ENCODE peak calls at places on chromosomes 4 and X, in eight cellular contexts. D, O, W, S, H, Y, I and Z are unnamed samples.

GRCh38 chr4:38664704-38665401 is 854 bp downstream of the KLF3 start:
- DNase-seq in D (peak), O (peak), W (no peak), S (peak), H (peak), Y (no peak), I (peak), Z (no peak)

GRCh38 chrX:56932653-56933339 is 62.5 kb downstream of the SPIN3 start:
- DNase-seq in D (no peak), O (no peak), W (no peak), S (no peak), H (no peak), Y (no peak), I (no peak), Z (no peak)

GRCh38 chr4:10655968-10656367 is 28.6 kb downstream of the CLNK start:
- DNase-seq in D (no peak), O (no peak), W (no peak), S (no peak), H (no peak), Y (no peak), I (no peak), Z (no peak)

GRCh38 chr4:159070742-159071141 is 32.1 kb upstream of the RAPGEF2 start:
- DNase-seq in D (no peak), O (no peak), W (no peak), S (no peak), H (no peak), Y (peak), I (no peak), Z (no peak)

GRCh38 chr4:11529625-11530201 is 101.0 kb upstream of the HS3ST1 start:
- DNase-seq in D (no peak), O (no peak), W (no peak), S (no peak), H (no peak), Y (no peak), I (no peak), Z (no peak)

GRCh38 chrX:16712116-16712824 is at the start of gene CTPS2:
- DNase-seq in D (peak), O (peak), W (peak), S (peak), H (peak), Y (no peak), I (peak), Z (peak)

GRCh38 chr4:76208005-76208765 is 5.4 kb downstream of the SCARB2 start:
- DNase-seq in D (no peak), O (no peak), W (no peak), S (no peak), H (peak), Y (peak), I (no peak), Z (no peak)

GRCh38 chr4:112282860-112283667 is 2.6 kb downstream of the TIFA start:
- DNase-seq in D (no peak), O (no peak), W (no peak), S (no peak), H (no peak), Y (no peak), I (no peak), Z (no peak)

GRCh38 chr4:153156263-153156662 is 48.0 kb upstream of the TRIM2 start:
- DNase-seq in D (no peak), O (no peak), W (peak), S (peak), H (no peak), Y (no peak), I (peak), Z (peak)

GRCh38 chrX:49838374-49838773 is 9.3 kb downstream of the PAGE4 start:
- DNase-seq in D (no peak), O (no peak), W (no peak), S (peak), H (peak), Y (no peak), I (no peak), Z (peak)

GRCh38 chr4:62119195-62119594 is 919.1 kb downstream of the ADGRL3 start:
- DNase-seq in D (no peak), O (no peak), W (no peak), S (no peak), H (no peak), Y (no peak), I (no peak), Z (no peak)

GRCh38 chrX:54029543-54030143 is 14.6 kb downstream of the PHF8 start:
- DNase-seq in D (no peak), O (no peak), W (no peak), S (no peak), H (peak), Y (no peak), I (no peak), Z (no peak)

GRCh38 chrX:95318882-95319281 is 1365.8 kb upstream of the DIAPH2 start:
- DNase-seq in D (no peak), O (no peak), W (no peak), S (peak), H (no peak), Y (no peak), I (no peak), Z (peak)

GRCh38 chr4:4267981-4268380 is 20.0 kb upstream of the TMEM128 start:
- DNase-seq in D (no peak), O (no peak), W (no peak), S (no peak), H (no peak), Y (no peak), I (no peak), Z (no peak)

GRCh38 chr4:37066149-37066548 is 178.4 kb upstream of the NWD2 start:
- DNase-seq in D (no peak), O (no peak), W (no peak), S (no peak), H (peak), Y (no peak), I (no peak), Z (no peak)

GRCh38 chr4:176359590-176359989 is 39.8 kb downstream of the SPCS3 start:
- DNase-seq in D (no peak), O (no peak), W (no peak), S (no peak), H (no peak), Y (peak), I (no peak), Z (no peak)

GRCh38 chrX:152658302-152658701 is 20.6 kb downstream of the GABRQ start:
- DNase-seq in D (no peak), O (peak), W (no peak), S (peak), H (no peak), Y (no peak), I (no peak), Z (peak)

GRCh38 chr4:19924761-19925160 is 326.9 kb upstream of the SLIT2 start:
- DNase-seq in D (no peak), O (no peak), W (no peak), S (no peak), H (no peak), Y (no peak), I (no peak), Z (no peak)

GRCh38 chr4:92234393-92235176 is 69.2 kb upstream of the GRID2 start:
- DNase-seq in D (no peak), O (no peak), W (no peak), S (no peak), H (no peak), Y (peak), I (no peak), Z (no peak)

GRCh38 chrX:42934020-42934701 is 156.2 kb upstream of the PPP1R2C start:
- DNase-seq in D (no peak), O (no peak), W (peak), S (no peak), H (no peak), Y (no peak), I (peak), Z (no peak)

GRCh38 chr4:94395541-94395940 is 52.9 kb upstream of the HPGDS start:
- DNase-seq in D (no peak), O (no peak), W (no peak), S (no peak), H (no peak), Y (no peak), I (no peak), Z (no peak)

GRCh38 chrX:6890862-6891261 is 256.6 kb upstream of the STS start:
- DNase-seq in D (no peak), O (no peak), W (no peak), S (no peak), H (no peak), Y (no peak), I (no peak), Z (no peak)

GRCh38 chr4:10546-10870 is 42.6 kb upstream of the ZNF595 start:
- DNase-seq in D (no peak), O (no peak), W (no peak), S (no peak), H (no peak), Y (no peak), I (no peak), Z (no peak)

GRCh38 chr4:57614533-57614932 is 504.3 kb upstream of the IGFBP7 start:
- DNase-seq in D (no peak), O (no peak), W (no peak), S (no peak), H (no peak), Y (no peak), I (no peak), Z (no peak)

GRCh38 chr4:8818063-8818881 is 53.4 kb downstream of the HMX1 start:
- DNase-seq in D (peak), O (peak), W (peak), S (peak), H (peak), Y (no peak), I (no peak), Z (no peak)

GRCh38 chr4:155777971-155778710 is 19.3 kb downstream of the GUCY1B1 start:
- DNase-seq in D (no peak), O (no peak), W (no peak), S (no peak), H (peak), Y (peak), I (no peak), Z (no peak)

GRCh38 chr4:8340721-8341680 is 71.4 kb downstream of the HTRA3 start:
- DNase-seq in D (peak), O (peak), W (no peak), S (no peak), H (peak), Y (no peak), I (no peak), Z (no peak)

GRCh38 chr4:108029321-108029720 is 39.6 kb downstream of the HADH start:
- DNase-seq in D (no peak), O (no peak), W (peak), S (no peak), H (no peak), Y (no peak), I (peak), Z (no peak)

GRCh38 chr4:79049840-79050520 is 110.7 kb upstream of the PAQR3 start:
- DNase-seq in D (no peak), O (no peak), W (no peak), S (no peak), H (no peak), Y (no peak), I (no peak), Z (no peak)